ENCODE peak calls at places on chromosomes 13 and 19, in nine cellular contexts. M is transverse colon; X is right cardiac atrium; H is heart right ventricle; L is CD4-positive, alpha-beta T cell; G is left ventricle myocardium inferior; B is OCI-LY7; Z is IMR-90; S is esophagus squamous epithelium. K is an unnamed sample. For H3K9me3, the result is how much of the 10 kb centered on the place peaks cover.

GRCh38 chr13:80757694-80758093 is 416.8 kb upstream of the SPRY2 start:
- DNase-seq in H (no peak), L (no peak), X (no peak), Z (no peak), M (no peak), B (no peak), G (no peak), S (no peak), K (no peak)

GRCh38 chr13:73065665-73066350 is 7.0 kb downstream of the KLF5 start:
- DNase-seq in G (no peak), S (no peak), B (no peak), H (no peak), Z (no peak), L (no peak), X (no peak), M (peak), K (no peak)

GRCh38 chr13:18951412-18951811 is 230.2 kb downstream of the TUBA3C start:
- DNase-seq in G (no peak), X (no peak), M (no peak), S (no peak), B (no peak), L (no peak), Z (no peak), H (no peak), K (peak)

GRCh38 chr19:1270168-1270853 is 1.2 kb downstream of the CIRBP start:
- DNase-seq in B (peak), Z (no peak), X (no peak), G (no peak), M (no peak), L (no peak), S (no peak), H (no peak), K (no peak)

GRCh38 chr19:16778796-16779411 is 50.3 kb upstream of the SIN3B start:
- DNase-seq in H (peak), X (peak), B (peak), M (peak), L (peak), G (peak), Z (peak), S (no peak), K (peak)

GRCh38 chr19:33280351-33280921 is 21.9 kb downstream of the CEBPA start:
- DNase-seq in Z (no peak), G (no peak), B (no peak), L (no peak), X (peak), S (no peak), H (no peak), M (no peak), K (no peak)

GRCh38 chr19:41000310-41000737 is 9.2 kb downstream of the CYP2B6 start:
- DNase-seq in G (no peak), L (no peak), X (no peak), H (no peak), B (no peak), S (no peak), Z (no peak), M (peak), K (no peak)

GRCh38 chr13:38381840-38382239 is 32.2 kb downstream of the UFM1 start:
- DNase-seq in X (no peak), M (no peak), B (no peak), S (no peak), H (peak), L (no peak), Z (no peak), G (no peak), K (no peak)

GRCh38 chr13:61110804-61111203 is 304.8 kb downstream of the PCDH20 start:
- DNase-seq in M (no peak), B (no peak), G (no peak), Z (no peak), X (no peak), L (no peak), H (no peak), S (no peak), K (no peak)

GRCh38 chr19:3479177-3479818 is 1.0 kb downstream of the SMIM24 start:
- DNase-seq in X (peak), Z (no peak), S (no peak), G (no peak), L (peak), B (peak), H (no peak), M (peak), K (no peak)

GRCh38 chr19:49866933-49867782 is at the start of gene PNKP:
- DNase-seq in B (peak), L (peak), X (peak), S (peak), Z (peak), G (peak), H (peak), M (peak), K (peak)

GRCh38 chr13:19818223-19818842 is 35.6 kb upstream of the PSPC1 start:
- DNase-seq in B (peak), H (no peak), S (no peak), X (peak), Z (no peak), L (peak), G (peak), M (peak), K (peak)

GRCh38 chr19:54905411-54905810 is 537 bp upstream of the NCR1 start:
- DNase-seq in L (no peak), S (no peak), H (no peak), G (no peak), Z (no peak), X (no peak), B (no peak), M (no peak), K (no peak)

GRCh38 chr13:32267836-32268439 is 47.2 kb downstream of the ZAR1L start:
- DNase-seq in S (no peak), H (no peak), G (no peak), X (no peak), L (peak), Z (no peak), M (peak), B (peak), K (no peak)

GRCh38 chr19:15402411-15403150 is 16.2 kb downstream of the AKAP8L start:
- DNase-seq in G (peak), H (peak), X (peak), S (no peak), L (no peak), Z (no peak), B (no peak), M (no peak), K (no peak)

GRCh38 chr13:95644611-95645052 is at the start of gene DZIP1:
- DNase-seq in B (no peak), M (peak), Z (peak), S (no peak), G (peak), H (peak), X (peak), L (no peak), K (peak)

GRCh38 chr13:53445682-53446081 is 417.1 kb downstream of the OLFM4 start:
- DNase-seq in S (no peak), M (peak), X (no peak), L (no peak), G (no peak), B (no peak), Z (no peak), H (no peak), K (no peak)

GRCh38 chr13:112449545-112449930 is 73.4 kb downstream of the SPACA7 start:
- DNase-seq in L (no peak), X (no peak), G (no peak), B (no peak), Z (no peak), S (no peak), H (no peak), M (no peak), K (peak)

GRCh38 chr19:46489445-46490272 is 6.0 kb downstream of the PNMA8B start:
- DNase-seq in Z (peak), M (peak), B (no peak), X (peak), S (no peak), G (peak), L (no peak), H (peak), K (peak)

GRCh38 chr13:77084755-77085154 is 57.8 kb upstream of the FBXL3 start:
- DNase-seq in M (no peak), H (peak), Z (no peak), B (no peak), S (no peak), X (no peak), L (no peak), G (no peak), K (no peak)

GRCh38 chr19:8307400-8307964 is 676 bp downstream of the CD320 start:
- DNase-seq in B (peak), X (no peak), S (no peak), M (peak), Z (no peak), L (no peak), G (no peak), H (no peak), K (peak)

GRCh38 chr13:67574320-67575233 is 344.4 kb upstream of the PCDH9 start:
- DNase-seq in H (no peak), Z (peak), X (no peak), G (no peak), B (no peak), L (no peak), S (no peak), M (no peak), K (no peak)

GRCh38 chr13:90103099-90103784 is 1244.2 kb upstream of the MIR17HG start:
- DNase-seq in G (no peak), L (no peak), S (no peak), X (peak), B (no peak), M (no peak), H (no peak), Z (no peak), K (peak)

GRCh38 chr19:38735257-38735686 is 9.0 kb downstream of the CAPN12 start:
- DNase-seq in L (peak), G (no peak), S (no peak), M (peak), H (peak), X (no peak), B (peak), Z (no peak), K (peak)

GRCh38 chr19:56400485-56400884 is 3.6 kb upstream of the ZNF583 start:
- DNase-seq in H (no peak), M (no peak), G (no peak), B (no peak), X (no peak), Z (no peak), L (no peak), S (no peak), K (no peak)

GRCh38 chr19:56405062-56405461 is 930 bp downstream of the ZNF583 start:
- DNase-seq in G (no peak), B (no peak), M (no peak), Z (no peak), H (no peak), L (no peak), X (no peak), S (no peak), K (no peak)

GRCh38 chr19:56404705-56405056 is 549 bp downstream of the ZNF583 start:
- DNase-seq in L (no peak), S (no peak), X (peak), G (no peak), H (no peak), M (no peak), B (no peak), Z (no peak), K (no peak)

GRCh38 chr19:56403261-56403660 is 871 bp upstream of the ZNF583 start:
- DNase-seq in H (no peak), L (no peak), Z (peak), S (no peak), X (no peak), B (no peak), G (no peak), M (no peak), K (no peak)

DNA sequence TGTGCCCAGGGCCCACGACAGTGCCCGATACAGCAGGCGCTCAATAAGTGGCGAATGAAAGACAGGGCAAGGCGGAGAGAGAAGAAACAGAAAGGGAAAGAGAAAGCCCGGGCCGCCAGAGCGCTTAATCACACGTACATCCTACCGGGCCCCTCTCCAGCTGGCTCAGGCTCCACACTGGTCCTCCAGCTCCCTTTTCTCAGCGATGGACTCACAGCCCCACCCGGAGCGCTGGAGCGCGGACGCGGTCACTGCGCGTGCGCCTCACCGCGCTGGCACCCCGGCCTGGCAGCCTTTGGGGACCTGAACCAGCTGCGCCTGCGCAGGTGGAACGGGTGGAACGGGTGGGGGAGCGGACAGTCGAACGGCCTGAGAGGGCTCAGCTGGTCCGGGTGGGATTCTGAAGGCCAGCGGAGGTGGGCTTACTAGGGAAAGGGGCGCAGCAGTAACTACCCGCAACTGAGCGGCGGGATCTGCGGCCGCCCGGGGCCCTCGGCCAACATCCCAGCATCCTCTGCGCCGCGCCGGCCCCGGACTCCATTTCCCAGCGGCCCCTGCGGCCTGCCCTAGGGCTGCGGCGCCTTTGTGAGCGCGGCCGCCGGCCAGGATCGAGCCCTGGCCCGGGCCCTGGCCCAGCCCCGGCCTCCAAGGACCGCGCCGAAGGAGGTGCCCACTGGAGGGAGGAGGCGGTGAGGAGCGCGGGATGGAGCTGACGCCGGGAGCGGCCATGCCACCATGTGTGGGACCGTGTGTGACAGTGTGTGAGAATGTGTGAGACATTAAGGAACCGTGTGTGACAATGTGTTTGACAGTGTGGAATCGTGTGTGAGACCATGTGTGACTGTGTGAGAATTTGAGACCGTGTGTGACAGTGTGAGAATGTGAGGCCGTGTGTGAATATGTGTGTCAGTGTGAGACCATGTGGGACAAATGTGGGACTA is at the start of gene ZNF583:
- DNase-seq in L (peak), M (peak), Z (peak), X (peak), H (peak), S (peak), B (peak), G (peak), K (peak)
- H3K9me3 ChIP-seq in L (under half), M (half or more), Z (under half), X (under half), H (half or more), S (under half), B (under half), G (half or more), K (under half)

GRCh38 chr19:44005968-44006367 is 3.2 kb downstream of the ZNF230 start:
- DNase-seq in B (no peak), S (no peak), M (no peak), H (no peak), G (no peak), Z (peak), X (no peak), L (no peak), K (no peak)
- H3K9me3 ChIP-seq in B (under half), S (under half), M (under half), H (half or more), G (half or more), Z (under half), X (under half), L (half or more), K (under half)

GRCh38 chr19:52028027-52028779 is at the start of gene ZNF614:
- DNase-seq in L (peak), M (peak), S (peak), G (peak), X (peak), H (peak), Z (peak), B (peak), K (peak)
- H3K9me3 ChIP-seq in L (half or more), M (under half), S (under half), G (half or more), X (under half), H (under half), Z (under half), B (under half), K (under half)

GRCh38 chr13:113960276-113960948 is 13.5 kb downstream of the C13orf46 start:
- DNase-seq in X (peak), H (no peak), S (no peak), G (no peak), B (no peak), M (no peak), Z (no peak), L (no peak), K (no peak)

GRCh38 chr13:113958373-113958772 is 15.5 kb downstream of the C13orf46 start:
- DNase-seq in G (no peak), B (no peak), S (no peak), X (peak), M (no peak), H (no peak), Z (no peak), L (no peak), K (peak)

GRCh38 chr13:113956571-113956970 is 17.3 kb downstream of the C13orf46 start:
- DNase-seq in Z (no peak), H (no peak), S (no peak), G (no peak), L (no peak), X (peak), B (no peak), M (no peak), K (peak)

GRCh38 chr13:113962386-113962785 is 11.5 kb downstream of the C13orf46 start:
- DNase-seq in B (no peak), S (no peak), X (peak), Z (no peak), G (peak), M (no peak), L (no peak), H (no peak), K (peak)

DNA sequence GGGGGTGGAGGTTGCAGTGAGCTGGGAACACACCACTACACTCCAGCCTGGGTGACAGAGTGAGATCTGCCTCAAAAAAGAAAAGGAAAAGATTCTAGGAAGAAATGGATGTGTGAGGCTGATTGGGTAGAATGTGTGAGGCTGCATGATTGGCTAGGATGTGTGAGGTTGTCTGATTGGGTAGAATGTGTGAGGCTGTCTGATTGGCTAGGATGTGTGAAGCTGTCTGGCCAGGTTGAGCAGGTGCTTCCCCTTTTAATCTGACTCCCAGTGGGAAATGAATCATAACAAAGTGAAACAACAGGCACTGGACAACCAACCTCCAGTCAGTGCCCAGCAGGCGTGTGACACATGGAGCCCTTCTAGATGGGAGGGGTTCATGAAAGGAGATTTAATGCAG is 14.7 kb downstream of the C13orf46 start:
- DNase-seq in X (no peak), H (no peak), B (no peak), Z (no peak), S (no peak), G (no peak), L (no peak), M (no peak), K (no peak)
- H3K9me3 ChIP-seq in X (under half), H (under half), B (under half), Z (under half), S (under half), G (under half), L (under half), M (under half), K (under half)

K was measured in kidney.